ENCODE peak calls at places on chromosomes 4 and X, in six cellular contexts. C, A, G, X, E and L are unnamed samples. For H3K4me1, the result is how much of the 10 kb centered on the place peaks cover.

GRCh38 chr4:162116085-162116784 is 47.6 kb downstream of the FSTL5 start:
- DNase-seq in C (no peak), A (peak), G (no peak), X (no peak), E (peak), L (peak)

GRCh38 chrX:147476008-147476407 is 435.7 kb upstream of the FMR1 start:
- DNase-seq in C (no peak), A (no peak), G (no peak), X (no peak), E (peak), L (no peak)

GRCh38 chr4:93186846-93187245 is 641.7 kb upstream of the ATOH1 start:
- DNase-seq in C (no peak), A (no peak), G (no peak), X (no peak), E (peak), L (no peak)

GRCh38 chrX:69093960-69094935 is 71.0 kb downstream of the PJA1 start:
- DNase-seq in C (peak), A (peak), G (peak), X (peak), E (peak), L (peak)

GRCh38 chr4:7904108-7904516 is 35.5 kb downstream of the AFAP1 start:
- DNase-seq in C (no peak), A (no peak), G (peak), X (peak), E (no peak), L (no peak)

GRCh38 chr4:128782076-128782715 is 27.3 kb upstream of the JADE1 start:
- DNase-seq in C (no peak), A (no peak), G (no peak), X (peak), E (no peak), L (no peak)

GRCh38 chr4:170089743-170090666 is at the start of gene AADAT:
- DNase-seq in C (peak), A (peak), G (peak), X (peak), E (peak), L (peak)

GRCh38 chr4:1009647-1010521 is 1.5 kb upstream of the FGFRL1 start:
- DNase-seq in C (peak), A (peak), G (peak), X (peak), E (peak), L (no peak)

GRCh38 chr4:122577808-122578781 is 42.8 kb downstream of the IL21 start:
- DNase-seq in C (peak), A (no peak), G (peak), X (peak), E (peak), L (peak)

GRCh38 chrX:118536687-118537461 is 41.3 kb downstream of the DOCK11 start:
- DNase-seq in C (no peak), A (no peak), G (peak), X (peak), E (peak), L (no peak)

GRCh38 chrX:126509917-126510316 is 42.7 kb downstream of the DCAF12L1 start:
- DNase-seq in C (no peak), A (no peak), G (no peak), X (no peak), E (peak), L (no peak)

GRCh38 chr4:987689-988513 is 1.1 kb downstream of the IDUA start:
- DNase-seq in C (no peak), A (no peak), G (no peak), X (no peak), E (no peak), L (no peak)

GRCh38 chrX:29241831-29242230 is 654.6 kb downstream of the IL1RAPL1 start:
- DNase-seq in C (no peak), A (no peak), G (peak), X (peak), E (no peak), L (no peak)

GRCh38 chrX:150828785-150829184 is 69.7 kb downstream of the CD99L2 start:
- DNase-seq in C (no peak), A (no peak), G (no peak), X (no peak), E (no peak), L (no peak)

GRCh38 chr4:56321246-56321645 is 66.0 kb downstream of the AASDH start:
- DNase-seq in C (no peak), A (no peak), G (no peak), X (peak), E (no peak), L (no peak)

GRCh38 chr4:109294006-109294405 is 8.5 kb downstream of the COL25A1 start:
- DNase-seq in C (no peak), A (peak), G (no peak), X (no peak), E (peak), L (peak)

GRCh38 chr4:56570041-56570440 is 64.5 kb downstream of the ARL9 start:
- DNase-seq in C (no peak), A (no peak), G (peak), X (peak), E (no peak), L (no peak)

GRCh38 chr4:165461176-165461835 is 82.5 kb downstream of the CPE start:
- DNase-seq in C (no peak), A (no peak), G (peak), X (peak), E (peak), L (no peak)

GRCh38 chr4:109315818-109316217 is 13.4 kb upstream of the COL25A1 start:
- DNase-seq in C (no peak), A (no peak), G (no peak), X (peak), E (peak), L (no peak)

GRCh38 chrX:153903991-153904957 is at the start of gene AVPR2:
- DNase-seq in C (no peak), A (peak), G (no peak), X (no peak), E (no peak), L (no peak)

GRCh38 chrX:43743100-43743822 is 87.2 kb downstream of the MAOA start:
- DNase-seq in C (no peak), A (no peak), G (no peak), X (no peak), E (no peak), L (no peak)

GRCh38 chr4:17578482-17578891 is 1.5 kb downstream of the LAP3 start:
- DNase-seq in C (no peak), A (no peak), G (peak), X (peak), E (no peak), L (no peak)

GRCh38 chrX:12950851-12951589 is 23.9 kb upstream of the TMSB4X start:
- DNase-seq in C (no peak), A (peak), G (no peak), X (no peak), E (peak), L (no peak)

GRCh38 chr4:88938138-88938537 is 118.8 kb downstream of the FAM13A start:
- DNase-seq in C (no peak), A (no peak), G (peak), X (peak), E (peak), L (no peak)

GRCh38 chr4:42927946-42928345 is 35.4 kb downstream of the GRXCR1 start:
- DNase-seq in C (no peak), A (no peak), G (no peak), X (no peak), E (no peak), L (no peak)
- H2BK15ac ChIP-seq in C (no peak), A (no peak), G (no peak), X (no peak), E (no peak), L (no peak)

DNA sequence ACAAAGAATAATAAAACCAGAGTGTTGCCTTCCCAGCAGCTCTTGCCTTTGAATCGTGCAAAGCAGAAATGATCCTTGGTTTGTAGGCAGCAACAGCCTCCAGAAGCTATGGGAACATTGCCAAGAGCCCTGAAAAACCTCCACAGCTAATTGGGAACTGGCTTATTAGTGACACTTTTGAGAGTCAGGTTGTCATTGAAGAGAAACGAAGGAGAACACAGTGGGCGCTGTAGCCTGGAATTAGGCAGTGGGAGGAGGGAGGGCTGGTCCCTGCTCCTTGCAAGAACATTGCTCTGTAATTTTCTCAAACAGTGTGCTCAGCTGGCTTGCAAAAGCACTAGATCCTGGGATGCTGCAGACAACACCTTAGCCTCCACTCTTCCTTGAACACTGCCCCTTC is 331.5 kb upstream of the EMCN start:
- DNase-seq in C (no peak), A (no peak), G (no peak), X (no peak), E (no peak), L (peak)
- H3K23ac ChIP-seq in C (no peak), A (no peak), G (no peak), X (no peak), E (no peak), L (no peak)

GRCh38 chr4:78788005-78788889 is 12.1 kb downstream of the BMP2K start:
- DNase-seq in C (no peak), A (no peak), G (no peak), X (peak), E (no peak), L (no peak)
- H3K4me1 ChIP-seq in C (under half), A (under half), G (under half), X (under half), E (under half), L (under half)

GRCh38 chrX:447052-447451 is 60.3 kb upstream of the PPP2R3B start:
- DNase-seq in C (no peak), A (no peak), G (no peak), X (no peak), E (no peak), L (no peak)

GRCh38 chrX:443676-444210 is 57.0 kb upstream of the PPP2R3B start:
- DNase-seq in C (no peak), A (no peak), G (no peak), X (no peak), E (no peak), L (no peak)

GRCh38 chrX:446243-446642 is 59.5 kb upstream of the PPP2R3B start:
- DNase-seq in C (peak), A (peak), G (no peak), X (no peak), E (peak), L (peak)

GRCh38 chrX:444305-444704 is 57.6 kb upstream of the PPP2R3B start:
- DNase-seq in C (no peak), A (no peak), G (no peak), X (no peak), E (no peak), L (no peak)

DNA sequence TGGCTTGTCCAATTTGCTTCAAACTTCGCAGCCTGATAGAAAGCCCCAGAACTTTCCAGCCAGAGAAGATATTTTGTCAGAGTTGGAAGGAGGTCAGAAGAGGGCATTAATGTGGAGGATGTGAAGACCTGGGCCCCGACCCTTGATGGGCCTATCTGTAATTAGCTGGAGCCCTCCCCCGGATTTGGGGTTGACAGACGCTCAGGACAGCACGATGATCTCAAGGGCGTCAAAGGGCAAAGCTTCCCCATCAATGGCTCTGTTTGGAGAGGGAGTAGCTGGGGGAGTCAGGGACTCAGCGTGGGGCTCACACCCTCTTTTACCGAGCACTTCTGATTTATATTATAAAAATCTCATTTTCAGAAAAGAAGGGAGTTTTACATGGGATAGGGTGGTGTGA is 59.0 kb upstream of the PPP2R3B start:
- DNase-seq in C (no peak), A (no peak), G (no peak), X (no peak), E (no peak), L (no peak)
- H2BK15ac ChIP-seq in C (no peak), A (no peak), G (no peak), X (no peak), E (no peak), L (no peak)

GRCh38 chr4:3361406-3361805 is 68.6 kb downstream of the RGS12 start:
- DNase-seq in C (no peak), A (no peak), G (no peak), X (no peak), E (no peak), L (no peak)

GRCh38 chr4:3364199-3364598 is 71.4 kb downstream of the RGS12 start:
- DNase-seq in C (peak), A (no peak), G (no peak), X (no peak), E (no peak), L (no peak)

GRCh38 chr4:3363411-3364141 is 70.8 kb downstream of the RGS12 start:
- DNase-seq in C (peak), A (no peak), G (no peak), X (no peak), E (no peak), L (no peak)

GRCh38 chr4:3361896-3362295 is 69.1 kb downstream of the RGS12 start:
- DNase-seq in C (peak), A (no peak), G (no peak), X (no peak), E (no peak), L (no peak)

GRCh38 chr4:3362431-3363287 is 69.8 kb downstream of the RGS12 start:
- DNase-seq in C (peak), A (no peak), G (no peak), X (no peak), E (no peak), L (no peak)
- H3K23ac ChIP-seq in C (peak), A (no peak), G (no peak), X (no peak), E (no peak), L (peak)

GRCh38 chr4:185020293-185020808 is 2.1 kb downstream of the HELT start:
- DNase-seq in C (peak), A (peak), G (no peak), X (no peak), E (peak), L (no peak)
- H3K4me1 ChIP-seq in C (under half), A (under half), G (under half), X (under half), E (under half), L (under half)

DNA sequence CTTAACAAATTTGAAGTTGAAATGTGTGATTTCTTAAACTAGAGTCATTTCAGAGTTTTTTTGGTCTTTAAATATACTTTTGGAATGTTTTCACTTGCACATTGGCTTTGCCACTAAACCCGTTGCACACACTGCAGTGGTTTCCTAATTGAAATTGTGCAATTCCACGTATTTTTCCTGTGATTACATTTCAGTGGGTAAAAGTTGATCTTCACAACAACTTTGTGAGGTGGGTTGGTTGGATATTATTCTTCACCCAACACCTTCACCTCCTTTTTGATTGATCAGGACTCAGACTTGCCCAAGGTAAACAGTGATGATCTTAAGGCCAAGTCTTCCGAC is 13.6 kb downstream of the SEPTIN11 start:
- DNase-seq in C (no peak), A (no peak), G (no peak), X (no peak), E (no peak), L (no peak)
- H2BK15ac ChIP-seq in C (no peak), A (no peak), G (no peak), X (no peak), E (no peak), L (no peak)